ENCODE peak calls at places on chromosome 12, in nine cellular contexts. One of them, this sample, is unnamed.

GRCh38 chr12:121797937-121798801 is 4.7 kb upstream of the RHOF start:
- DNase-seq in T-helper 17 cell: no peak
- DNase-seq in H1: no peak
- DNase-seq in A549: peak
- DNase-seq in NCI-H524: peak
- DNase-seq in NCI-H1930: no peak
- DNase-seq in NCI-H1092: peak
- DNase-seq in CD4-positive, alpha-beta T cell: no peak
- DNase-seq in fibroblast of lung: peak
- DNase-seq in this sample: peak

GRCh38 chr12:131607658-131608447 is 103.0 kb upstream of the SFSWAP start:
- DNase-seq in T-helper 17 cell: no peak
- DNase-seq in H1: no peak
- DNase-seq in A549: no peak
- DNase-seq in NCI-H524: no peak
- DNase-seq in NCI-H1930: no peak
- DNase-seq in NCI-H1092: no peak
- DNase-seq in CD4-positive, alpha-beta T cell: no peak
- DNase-seq in fibroblast of lung: no peak
- DNase-seq in this sample: no peak

GRCh38 chr12:116955382-116956021 is 44.8 kb downstream of the FBXW8 start:
- DNase-seq in T-helper 17 cell: no peak
- DNase-seq in H1: no peak
- DNase-seq in A549: peak
- DNase-seq in NCI-H524: no peak
- DNase-seq in NCI-H1930: no peak
- DNase-seq in NCI-H1092: no peak
- DNase-seq in CD4-positive, alpha-beta T cell: no peak
- DNase-seq in fibroblast of lung: peak
- DNase-seq in this sample: no peak

GRCh38 chr12:25458047-25458552 is 95.0 kb downstream of the LMNTD1 start:
- DNase-seq in T-helper 17 cell: no peak
- DNase-seq in H1: no peak
- DNase-seq in A549: peak
- DNase-seq in NCI-H524: no peak
- DNase-seq in NCI-H1930: no peak
- DNase-seq in NCI-H1092: no peak
- DNase-seq in CD4-positive, alpha-beta T cell: no peak
- DNase-seq in fibroblast of lung: peak
- DNase-seq in this sample: peak

GRCh38 chr12:49893753-49894752 is 9.6 kb downstream of the FAIM2 start:
- DNase-seq in T-helper 17 cell: no peak
- DNase-seq in H1: no peak
- DNase-seq in A549: peak
- DNase-seq in NCI-H524: no peak
- DNase-seq in NCI-H1930: no peak
- DNase-seq in NCI-H1092: no peak
- DNase-seq in CD4-positive, alpha-beta T cell: no peak
- DNase-seq in fibroblast of lung: peak
- DNase-seq in this sample: no peak

GRCh38 chr12:34395056-34396005 is 373.0 kb downstream of the ALG10 start:
- DNase-seq in T-helper 17 cell: peak
- DNase-seq in H1: no peak
- DNase-seq in A549: no peak
- DNase-seq in NCI-H524: no peak
- DNase-seq in NCI-H1930: no peak
- DNase-seq in NCI-H1092: no peak
- DNase-seq in CD4-positive, alpha-beta T cell: no peak
- DNase-seq in fibroblast of lung: no peak
- DNase-seq in this sample: peak

GRCh38 chr12:72267974-72268373 is 4.2 kb upstream of the TRHDE start:
- DNase-seq in T-helper 17 cell: no peak
- DNase-seq in H1: no peak
- DNase-seq in A549: peak
- DNase-seq in NCI-H524: no peak
- DNase-seq in NCI-H1930: no peak
- DNase-seq in NCI-H1092: no peak
- DNase-seq in CD4-positive, alpha-beta T cell: no peak
- DNase-seq in fibroblast of lung: peak
- DNase-seq in this sample: no peak

GRCh38 chr12:132390287-132391076 is 61.1 kb upstream of the GALNT9 start:
- DNase-seq in T-helper 17 cell: no peak
- DNase-seq in H1: no peak
- DNase-seq in A549: no peak
- DNase-seq in NCI-H524: no peak
- DNase-seq in NCI-H1930: no peak
- DNase-seq in NCI-H1092: no peak
- DNase-seq in CD4-positive, alpha-beta T cell: no peak
- DNase-seq in fibroblast of lung: no peak
- DNase-seq in this sample: no peak

GRCh38 chr12:109737631-109738030 is 24.0 kb downstream of the FAM222A start:
- DNase-seq in T-helper 17 cell: no peak
- DNase-seq in H1: no peak
- DNase-seq in A549: no peak
- DNase-seq in NCI-H524: no peak
- DNase-seq in NCI-H1930: no peak
- DNase-seq in NCI-H1092: no peak
- DNase-seq in CD4-positive, alpha-beta T cell: no peak
- DNase-seq in fibroblast of lung: no peak
- DNase-seq in this sample: peak